ENCODE peak calls at places on chromosomes 12 and 14, in five cellular contexts. One of them, this sample, is unnamed.

GRCh38 chr12:113996026-113996425 is 29.9 kb upstream of the RBM19 start:
- DNase-seq in mesenchymal stem cell: no peak
- DNase-seq in H9: peak
- DNase-seq in mammary epithelial cell: no peak
- DNase-seq in astrocyte: no peak
- DNase-seq in this sample: peak

GRCh38 chr12:98397323-98398105 is 117.9 kb upstream of the TMPO start:
- DNase-seq in H9: peak
- DNase-seq in astrocyte: peak
- DNase-seq in mammary epithelial cell: peak
- DNase-seq in mesenchymal stem cell: peak
- DNase-seq in this sample: peak

GRCh38 chr14:77143071-77143470 is 1.5 kb upstream of the ZDHHC22 start:
- DNase-seq in H9: no peak
- DNase-seq in astrocyte: no peak
- DNase-seq in mammary epithelial cell: no peak
- DNase-seq in mesenchymal stem cell: no peak
- DNase-seq in this sample: no peak

GRCh38 chr14:97723834-97724770 is 926.9 kb downstream of the VRK1 start:
- DNase-seq in mesenchymal stem cell: no peak
- DNase-seq in H9: no peak
- DNase-seq in mammary epithelial cell: no peak
- DNase-seq in astrocyte: no peak
- DNase-seq in this sample: no peak

GRCh38 chr12:11650697-11651281 is 1.3 kb downstream of the ETV6 start:
- DNase-seq in astrocyte: no peak
- DNase-seq in mammary epithelial cell: peak
- DNase-seq in mesenchymal stem cell: peak
- DNase-seq in H9: no peak
- DNase-seq in this sample: no peak

GRCh38 chr14:67882973-67883372 is 63.4 kb downstream of the RAD51B start:
- DNase-seq in mesenchymal stem cell: no peak
- DNase-seq in astrocyte: no peak
- DNase-seq in mammary epithelial cell: no peak
- DNase-seq in H9: no peak
- DNase-seq in this sample: no peak

GRCh38 chr12:25249951-25250738 is 584 bp downstream of the KRAS start:
- DNase-seq in mesenchymal stem cell: peak
- DNase-seq in mammary epithelial cell: no peak
- DNase-seq in astrocyte: no peak
- DNase-seq in H9: peak
- DNase-seq in this sample: peak

GRCh38 chr12:115338566-115339294 is 654.8 kb upstream of the TBX3 start:
- DNase-seq in astrocyte: no peak
- DNase-seq in mesenchymal stem cell: peak
- DNase-seq in H9: no peak
- DNase-seq in mammary epithelial cell: peak
- DNase-seq in this sample: no peak

DNA sequence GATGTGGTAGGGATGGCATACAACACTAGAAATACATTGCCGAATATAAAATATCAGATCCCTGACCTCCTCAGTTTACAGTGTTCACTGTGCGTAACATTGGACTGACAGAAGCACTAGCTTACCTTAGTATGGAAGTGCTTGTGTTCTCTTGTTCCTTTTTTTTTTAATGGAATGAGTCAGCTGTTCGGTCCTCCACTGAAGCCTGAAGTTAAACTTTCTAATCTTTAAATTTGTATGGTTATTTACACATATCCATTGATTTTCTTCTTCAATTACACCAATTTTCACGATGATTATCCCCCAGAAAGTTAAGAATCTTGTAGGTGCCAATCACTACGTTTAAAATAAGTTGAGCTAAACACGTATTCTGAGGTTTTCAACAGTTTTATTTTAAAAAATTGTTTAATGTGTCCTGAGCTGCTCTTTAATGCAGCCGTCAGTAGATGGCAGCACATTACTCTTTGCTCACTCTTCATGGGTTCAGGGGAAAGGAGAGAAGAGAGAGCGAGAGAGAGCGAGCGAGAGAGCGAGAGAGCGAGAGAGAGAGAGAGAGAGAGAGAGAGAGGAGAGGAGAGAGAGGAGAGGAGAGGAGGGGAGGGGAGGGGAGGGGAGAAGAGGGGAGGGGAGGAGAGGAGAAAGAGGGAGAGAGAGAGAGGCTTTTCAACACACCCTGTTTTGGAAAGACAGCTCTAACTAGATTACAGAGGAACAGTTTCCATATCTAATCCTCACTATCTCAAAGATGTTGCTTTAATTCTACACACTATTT is 134.7 kb upstream of the SCAF11 start:
- DNase-seq in mesenchymal stem cell: peak
- DNase-seq in H9: peak
- DNase-seq in mammary epithelial cell: peak
- DNase-seq in astrocyte: peak
- DNase-seq in this sample: peak
- H2AFZ ChIP-seq in mesenchymal stem cell: no peak
- H2AFZ ChIP-seq in H9: no peak
- H2AFZ ChIP-seq in mammary epithelial cell: peak
- H2AFZ ChIP-seq in astrocyte: no peak
- H2AFZ ChIP-seq in this sample: peak

GRCh38 chr14:22836301-22837058 is at the start of gene MMP14:
- DNase-seq in H9: peak
- DNase-seq in astrocyte: peak
- DNase-seq in mesenchymal stem cell: peak
- DNase-seq in mammary epithelial cell: peak
- DNase-seq in this sample: peak
- H2AFZ ChIP-seq in H9: no peak
- H2AFZ ChIP-seq in astrocyte: no peak
- H2AFZ ChIP-seq in mesenchymal stem cell: no peak
- H2AFZ ChIP-seq in mammary epithelial cell: no peak
- H2AFZ ChIP-seq in this sample: peak

GRCh38 chr12:6943387-6943718 is 263 bp upstream of the RNU7-1 start:
- DNase-seq in H9: peak
- DNase-seq in astrocyte: peak
- DNase-seq in mesenchymal stem cell: peak
- DNase-seq in mammary epithelial cell: peak
- DNase-seq in this sample: peak
- H2AFZ ChIP-seq in H9: no peak
- H2AFZ ChIP-seq in astrocyte: peak
- H2AFZ ChIP-seq in mesenchymal stem cell: no peak
- H2AFZ ChIP-seq in mammary epithelial cell: no peak
- H2AFZ ChIP-seq in this sample: peak

DNA sequence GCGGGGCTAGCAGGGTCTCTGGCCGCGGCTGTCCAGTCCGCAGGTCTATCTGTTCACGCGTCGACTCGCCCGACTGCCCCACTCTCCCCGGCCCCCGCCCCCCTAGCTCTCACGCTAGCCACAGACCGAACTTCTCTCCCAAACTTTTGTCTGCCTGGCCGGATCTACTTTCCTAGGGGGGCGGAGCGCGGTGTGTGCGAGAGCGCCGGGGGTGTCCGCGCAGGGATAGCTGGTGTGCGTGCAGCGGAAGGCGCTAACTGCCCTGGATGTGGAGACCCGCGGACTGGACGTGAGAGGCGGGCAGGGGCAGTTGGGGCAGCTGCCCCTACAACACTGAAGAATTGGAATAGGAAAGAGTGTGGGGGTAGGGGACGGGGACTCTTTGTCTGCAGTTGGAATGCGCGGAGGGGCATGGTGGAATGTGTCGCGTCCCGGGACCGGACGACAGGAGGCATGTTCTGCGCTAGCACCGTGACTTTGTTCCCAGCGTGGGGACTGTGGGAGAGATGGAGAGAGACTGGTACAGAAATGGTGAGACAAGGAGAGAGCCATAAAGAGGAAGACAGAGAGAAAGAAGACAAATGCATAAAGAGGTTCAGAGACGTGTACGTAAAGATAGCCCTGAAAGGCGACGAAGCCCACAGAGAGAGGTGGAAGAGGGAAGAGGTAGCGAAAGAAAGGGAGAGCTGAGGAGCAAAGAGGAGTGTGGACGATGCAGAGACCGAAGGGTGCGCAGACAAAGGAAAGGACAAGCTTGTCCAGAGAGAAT is at the start of gene AJUBA:
- DNase-seq in mesenchymal stem cell: peak
- DNase-seq in H9: peak
- DNase-seq in astrocyte: peak
- DNase-seq in mammary epithelial cell: peak
- DNase-seq in this sample: peak
- H2AFZ ChIP-seq in mesenchymal stem cell: peak
- H2AFZ ChIP-seq in H9: no peak
- H2AFZ ChIP-seq in astrocyte: peak
- H2AFZ ChIP-seq in mammary epithelial cell: peak
- H2AFZ ChIP-seq in this sample: peak

DNA sequence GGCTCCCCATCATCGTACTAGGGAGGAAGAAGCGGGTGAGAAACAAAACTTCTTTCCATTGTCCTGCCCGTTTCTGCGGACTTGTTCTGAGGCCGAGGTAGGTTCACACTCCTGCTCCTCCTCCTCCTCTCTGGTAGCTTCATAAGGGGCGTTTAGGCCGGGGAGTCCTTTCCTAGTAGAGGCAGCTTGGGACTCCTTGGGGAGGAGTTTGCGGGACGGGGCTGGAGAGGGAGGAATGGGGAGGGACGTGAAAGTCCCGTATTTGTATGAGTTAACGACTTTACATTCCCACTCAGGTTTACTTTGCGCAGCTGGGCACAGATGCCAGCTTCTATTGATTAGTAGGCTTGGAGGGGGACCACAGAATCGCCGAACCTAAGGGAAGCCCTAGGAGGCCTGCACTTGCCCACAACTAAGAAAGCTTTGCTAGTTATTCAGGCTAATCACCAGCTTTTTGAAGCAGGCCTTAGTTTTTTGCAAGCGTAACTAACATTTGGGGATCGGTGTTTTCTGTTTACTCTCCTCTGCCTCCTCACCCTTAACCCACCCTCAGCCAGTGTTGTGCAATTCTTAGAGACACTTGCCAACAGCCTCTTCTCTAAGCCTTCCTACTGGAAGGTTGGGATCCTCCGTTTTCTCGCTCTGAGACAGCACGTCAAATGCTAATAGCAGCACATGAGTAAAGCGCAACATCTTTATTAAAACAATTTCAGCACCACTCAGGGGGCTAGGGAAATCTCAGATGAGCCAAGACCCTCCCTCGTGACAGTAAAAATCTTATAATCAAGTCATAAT is 499 bp downstream of the RNASE4 start:
- DNase-seq in astrocyte: peak
- DNase-seq in mammary epithelial cell: peak
- DNase-seq in H9: peak
- DNase-seq in mesenchymal stem cell: peak
- DNase-seq in this sample: peak
- H2AFZ ChIP-seq in astrocyte: peak
- H2AFZ ChIP-seq in mammary epithelial cell: peak
- H2AFZ ChIP-seq in H9: peak
- H2AFZ ChIP-seq in mesenchymal stem cell: peak
- H2AFZ ChIP-seq in this sample: peak

GRCh38 chr14:73640796-73641195 is 4.0 kb upstream of the DNAL1 start:
- DNase-seq in mesenchymal stem cell: no peak
- DNase-seq in H9: no peak
- DNase-seq in mammary epithelial cell: no peak
- DNase-seq in astrocyte: no peak
- DNase-seq in this sample: no peak

GRCh38 chr14:73645248-73645610 is 443 bp downstream of the DNAL1 start:
- DNase-seq in astrocyte: no peak
- DNase-seq in mammary epithelial cell: no peak
- DNase-seq in mesenchymal stem cell: no peak
- DNase-seq in H9: no peak
- DNase-seq in this sample: no peak

GRCh38 chr14:73644531-73645247 is at the start of gene DNAL1:
- DNase-seq in mesenchymal stem cell: peak
- DNase-seq in mammary epithelial cell: peak
- DNase-seq in H9: peak
- DNase-seq in astrocyte: peak
- DNase-seq in this sample: peak
- H2AFZ ChIP-seq in mesenchymal stem cell: peak
- H2AFZ ChIP-seq in mammary epithelial cell: peak
- H2AFZ ChIP-seq in H9: peak
- H2AFZ ChIP-seq in astrocyte: peak
- H2AFZ ChIP-seq in this sample: peak

DNA sequence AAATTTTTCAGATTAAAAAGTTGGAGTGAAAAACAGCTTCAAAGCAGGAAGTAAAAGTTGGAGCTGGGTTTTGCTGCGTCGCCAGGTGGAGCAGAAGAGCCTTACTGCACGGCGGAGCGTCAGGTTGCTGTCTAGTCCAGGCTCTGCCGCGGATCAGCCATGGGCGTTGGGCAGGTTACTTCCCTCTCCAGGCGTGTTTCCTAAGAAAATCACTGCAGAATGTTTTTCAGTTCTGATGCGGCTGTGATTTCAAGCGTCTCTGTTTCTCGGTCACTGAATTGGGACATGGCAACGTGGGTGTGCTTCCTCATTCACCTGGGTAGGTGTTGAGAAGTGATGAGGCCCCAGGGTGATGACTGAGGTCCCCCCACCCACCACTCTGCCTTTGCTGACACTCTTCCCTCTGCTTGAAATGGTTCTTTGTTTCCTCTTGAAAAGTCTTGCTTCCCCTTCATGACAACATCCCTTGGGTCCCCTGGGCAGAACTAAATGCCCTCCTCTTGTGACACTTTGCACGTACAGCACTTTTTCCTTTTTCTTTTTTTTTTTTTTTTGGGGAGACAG is 7.6 kb downstream of the EVL start:
- DNase-seq in mammary epithelial cell: peak
- DNase-seq in H9: no peak
- DNase-seq in mesenchymal stem cell: no peak
- DNase-seq in astrocyte: no peak
- DNase-seq in this sample: no peak
- H2AFZ ChIP-seq in mammary epithelial cell: peak
- H2AFZ ChIP-seq in H9: no peak
- H2AFZ ChIP-seq in mesenchymal stem cell: no peak
- H2AFZ ChIP-seq in astrocyte: no peak
- H2AFZ ChIP-seq in this sample: no peak

This sample was measured in osteoblast.